ENCODE peak calls at places on chromosomes 1 and 21, in five cellular contexts. I is GM23248, Y is tibial nerve, O is PC-9, T is heart left ventricle. W is an unnamed sample. For H3K4me1, the result is how much of the 10 kb centered on the place peaks cover.

GRCh38 chr1:27361553-27361952 is 5.2 kb downstream of the MAP3K6 start:
- DNase-seq in I (no peak), Y (no peak), O (no peak), T (no peak), W (no peak)

GRCh38 chr1:211339631-211340041 is 13.0 kb downstream of the TRAF5 start:
- DNase-seq in I (no peak), Y (no peak), O (no peak), T (no peak), W (no peak)

GRCh38 chr1:74467786-74468377 is 44.5 kb downstream of the LRRC53 start:
- DNase-seq in I (peak), Y (no peak), O (no peak), T (no peak), W (no peak)

GRCh38 chr1:26315874-26316850 is 1.6 kb upstream of the CD52 start:
- DNase-seq in I (no peak), Y (no peak), O (no peak), T (no peak), W (no peak)

GRCh38 chr21:45554477-45555175 is 12.4 kb upstream of the SLC19A1 start:
- DNase-seq in I (peak), Y (peak), O (no peak), T (peak), W (no peak)

GRCh38 chr21:42473495-42474042 is 22.5 kb downstream of the RSPH1 start:
- DNase-seq in I (no peak), Y (no peak), O (no peak), T (no peak), W (no peak)

GRCh38 chr1:226001088-226001487 is 1.9 kb upstream of the SDE2 start:
- DNase-seq in I (no peak), Y (no peak), O (no peak), T (no peak), W (no peak)

GRCh38 chr1:26184086-26184485 is 6.3 kb upstream of the CATSPER4 start:
- DNase-seq in I (no peak), Y (no peak), O (no peak), T (no peak), W (no peak)

GRCh38 chr1:48203287-48203900 is 19.1 kb upstream of the SLC5A9 start:
- DNase-seq in I (peak), Y (no peak), O (no peak), T (no peak), W (no peak)

GRCh38 chr21:29343517-29343916 is 44.8 kb downstream of the BACH1 start:
- DNase-seq in I (peak), Y (no peak), O (no peak), T (no peak), W (no peak)

GRCh38 chr21:29338256-29338655 is 39.5 kb downstream of the BACH1 start:
- DNase-seq in I (no peak), Y (no peak), O (no peak), T (no peak), W (no peak)

GRCh38 chr21:29342394-29342957 is 43.8 kb downstream of the BACH1 start:
- DNase-seq in I (peak), Y (peak), O (peak), T (peak), W (peak)

GRCh38 chr21:29335720-29336119 is 37.0 kb downstream of the BACH1 start:
- DNase-seq in I (peak), Y (no peak), O (no peak), T (no peak), W (no peak)

GRCh38 chr21:29340228-29340627 is 41.5 kb downstream of the BACH1 start:
- DNase-seq in I (peak), Y (no peak), O (no peak), T (no peak), W (no peak)
- H3K4me1 ChIP-seq in I (half or more), Y (under half), O (under half), T (under half), W (half or more)

GRCh38 chr1:169207825-169208520 is 101.5 kb downstream of the ATP1B1 start:
- DNase-seq in I (peak), Y (no peak), O (no peak), T (no peak), W (no peak)
- H3K27ac ChIP-seq in I (no peak), Y (no peak), O (no peak), T (no peak), W (no peak)

GRCh38 chr1:41235893-41236292 is 6.2 kb downstream of the SCMH1 start:
- DNase-seq in I (no peak), Y (no peak), O (no peak), T (no peak), W (no peak)

GRCh38 chr1:41239988-41240610 is 2.0 kb downstream of the SCMH1 start:
- DNase-seq in I (peak), Y (no peak), O (peak), T (no peak), W (no peak)

GRCh38 chr1:41238311-41239094 is 3.6 kb downstream of the SCMH1 start:
- DNase-seq in I (peak), Y (no peak), O (peak), T (no peak), W (no peak)

GRCh38 chr1:41233708-41234107 is 8.4 kb downstream of the SCMH1 start:
- DNase-seq in I (no peak), Y (no peak), O (no peak), T (no peak), W (no peak)

GRCh38 chr1:41236781-41237180 is 5.3 kb downstream of the SCMH1 start:
- DNase-seq in I (no peak), Y (no peak), O (no peak), T (no peak), W (no peak)
- H3K4me1 ChIP-seq in I (under half), Y (under half), O (under half), T (under half), W (under half)

GRCh38 chr1:149848340-149848771 is 51.0 kb upstream of the BOLA1 start:
- DNase-seq in I (peak), Y (no peak), O (peak), T (no peak), W (no peak)
- H3K27ac ChIP-seq in I (peak), Y (no peak), O (peak), T (peak), W (peak)